ENCODE peak calls at places on chromosome X, in four cellular contexts. N is IMR-90, X is H9, L is mesenchymal stem cell. B is an unnamed sample.

GRCh38 chrX:2690856-2691542 is at the start of gene CD99:
- DNase-seq in N (peak), X (peak), L (peak), B (peak)

GRCh38 chrX:30488092-30488491 is 89.5 kb downstream of the TASL start:
- DNase-seq in N (peak), X (no peak), L (peak), B (no peak)

GRCh38 chrX:131895807-131896206 is 127.3 kb upstream of the STK26 start:
- DNase-seq in N (no peak), X (no peak), L (peak), B (no peak)

GRCh38 chrX:144730486-144730885 is 516.8 kb upstream of the SPANXN1 start:
- DNase-seq in N (no peak), X (no peak), L (peak), B (no peak)

GRCh38 chrX:3141031-3141430 is 99.8 kb downstream of the ARSF start:
- DNase-seq in N (peak), X (no peak), L (no peak), B (no peak)

GRCh38 chrX:70439016-70439415 is 5.6 kb upstream of the DLG3 start:
- DNase-seq in N (no peak), X (no peak), L (peak), B (no peak)

GRCh38 chrX:70001269-70001668 is 48.5 kb downstream of the AWAT2 start:
- DNase-seq in N (no peak), X (no peak), L (no peak), B (no peak)

GRCh38 chrX:49192722-49193328 is 6.7 kb upstream of the PRICKLE3 start:
- DNase-seq in N (peak), X (peak), L (peak), B (no peak)

GRCh38 chrX:13778916-13779315 is 38.0 kb downstream of the GPM6B start:
- DNase-seq in N (peak), X (no peak), L (no peak), B (no peak)

GRCh38 chrX:100812216-100813158 is 7.7 kb upstream of the CSTF2 start:
- DNase-seq in N (no peak), X (peak), L (no peak), B (no peak)

GRCh38 chrX:23003121-23003520 is 3.4 kb downstream of the DDX53 start:
- DNase-seq in N (peak), X (no peak), L (peak), B (no peak)

GRCh38 chrX:11273544-11273943 is 19.7 kb upstream of the AMELX start:
- DNase-seq in N (peak), X (no peak), L (peak), B (no peak)

GRCh38 chrX:20664774-20665173 is 398.1 kb upstream of the RPS6KA3 start:
- DNase-seq in N (no peak), X (peak), L (no peak), B (peak)

GRCh38 chrX:134821370-134821769 is 163.1 kb upstream of the PLAC1 start:
- DNase-seq in N (peak), X (peak), L (peak), B (no peak)

GRCh38 chrX:11423362-11423818 is 130.2 kb downstream of the AMELX start:
- DNase-seq in N (peak), X (no peak), L (peak), B (no peak)

GRCh38 chrX:7169627-7170026 is 21.7 kb upstream of the PUDP start:
- DNase-seq in N (no peak), X (no peak), L (no peak), B (no peak)

GRCh38 chrX:154121961-154122360 is 22.1 kb upstream of the OPN1LW start:
- DNase-seq in N (no peak), X (no peak), L (no peak), B (no peak)

GRCh38 chrX:129653985-129654651 is 638 bp downstream of the APLN start:
- DNase-seq in N (no peak), X (no peak), L (peak), B (no peak)

GRCh38 chrX:132940727-132941162 is 17.7 kb downstream of the HS6ST2 start:
- DNase-seq in N (no peak), X (no peak), L (peak), B (no peak)

GRCh38 chrX:53442322-53442631 is 8.1 kb upstream of the HSD17B10 start:
- DNase-seq in N (no peak), X (no peak), L (no peak), B (no peak)

GRCh38 chrX:2817036-2817435 is 11.7 kb upstream of the GYG2 start:
- DNase-seq in N (no peak), X (no peak), L (no peak), B (no peak)

GRCh38 chrX:36436286-36436860 is 516.8 kb downstream of the CFAP47 start:
- DNase-seq in N (peak), X (no peak), L (no peak), B (no peak)

GRCh38 chrX:111568356-111568755 is 56.9 kb downstream of the SERTM2 start:
- DNase-seq in N (peak), X (peak), L (peak), B (no peak)

GRCh38 chrX:23784487-23785301 is 1.7 kb downstream of the SAT1 start:
- DNase-seq in N (peak), X (no peak), L (peak), B (no peak)

GRCh38 chrX:12614266-12614665 is 176.9 kb upstream of the PRPS2 start:
- DNase-seq in N (no peak), X (no peak), L (no peak), B (no peak)

GRCh38 chrX:135273162-135273561 is 21.3 kb downstream of the ETDA start:
- DNase-seq in N (no peak), X (no peak), L (no peak), B (no peak)

GRCh38 chrX:19017271-19017670 is 33.4 kb upstream of the PHKA2 start:
- DNase-seq in N (peak), X (peak), L (peak), B (peak)

GRCh38 chrX:110418857-110419249 is 60.2 kb downstream of the RTL9 start:
- DNase-seq in N (peak), X (no peak), L (peak), B (no peak)

GRCh38 chrX:119015407-119016242 is 41.2 kb downstream of the LONRF3 start:
- DNase-seq in N (peak), X (no peak), L (peak), B (no peak)

GRCh38 chrX:116824785-116825184 is 362.0 kb upstream of the CT83 start:
- DNase-seq in N (no peak), X (no peak), L (no peak), B (peak)

GRCh38 chrX:139932077-139932900 is 564 bp downstream of the ATP11C start:
- DNase-seq in N (peak), X (no peak), L (peak), B (no peak)

GRCh38 chrX:137684591-137684990 is 118.7 kb downstream of the ZIC3 start:
- DNase-seq in N (no peak), X (no peak), L (no peak), B (no peak)

GRCh38 chrX:134604701-134605271 is 53.5 kb downstream of the PLAC1 start:
- DNase-seq in N (peak), X (no peak), L (peak), B (no peak)

GRCh38 chrX:136166221-136166855 is 19.0 kb downstream of the FHL1 start:
- DNase-seq in N (peak), X (no peak), L (peak), B (no peak)

GRCh38 chrX:43627669-43628068 is 28.4 kb upstream of the MAOA start:
- DNase-seq in N (no peak), X (no peak), L (no peak), B (no peak)

GRCh38 chrX:43836435-43837184 is 45.6 kb downstream of the MAOB start:
- DNase-seq in N (peak), X (no peak), L (peak), B (peak)

GRCh38 chrX:22314211-22314610 is 41.5 kb downstream of the CBLL2 start:
- DNase-seq in N (no peak), X (no peak), L (peak), B (no peak)

GRCh38 chrX:131607796-131608369 is 64.0 kb downstream of the OR13H1 start:
- DNase-seq in N (no peak), X (no peak), L (peak), B (no peak)

GRCh38 chrX:135340827-135341226 is 31.5 kb downstream of the ETDC start:
- DNase-seq in N (peak), X (no peak), L (peak), B (no peak)

GRCh38 chrX:1492421-1493012 is 39.8 kb upstream of the ASMTL start:
- DNase-seq in N (no peak), X (no peak), L (no peak), B (no peak)
- H3K9ac ChIP-seq in N (no peak), X (no peak), L (no peak), B (no peak)

GRCh38 chrX:16101581-16101980 is 21.8 kb upstream of the GRPR start:
- DNase-seq in N (no peak), X (no peak), L (no peak), B (no peak)

GRCh38 chrX:16100673-16101072 is 22.7 kb upstream of the GRPR start:
- DNase-seq in N (no peak), X (no peak), L (no peak), B (no peak)

DNA sequence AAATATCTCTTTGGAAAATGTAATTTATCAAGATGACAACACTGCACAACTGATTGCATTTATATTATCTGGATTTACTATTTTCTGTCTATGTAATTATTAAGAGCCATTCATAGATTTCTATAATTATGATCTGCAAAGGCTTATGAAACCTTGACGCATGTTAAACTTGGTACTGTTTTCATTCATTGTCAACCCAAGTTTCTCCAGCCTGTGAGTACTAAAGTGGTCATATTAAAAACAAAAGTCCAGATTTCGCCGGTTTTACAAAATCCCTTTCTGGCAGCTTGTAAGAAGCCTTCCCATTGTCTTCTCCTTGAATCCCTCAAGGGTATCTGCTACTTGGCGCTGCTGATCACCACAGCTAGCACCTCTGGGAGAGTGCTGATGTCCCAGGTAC is 19.7 kb upstream of the GRPR start:
- DNase-seq in N (no peak), X (no peak), L (no peak), B (no peak)
- H3K4me2 ChIP-seq in N (no peak), X (no peak), L (no peak), B (no peak)

GRCh38 chrX:76172325-76172887 is 456 bp upstream of the PBDC1 start:
- DNase-seq in N (no peak), X (no peak), L (no peak), B (peak)
- H2BK120ac ChIP-seq in N (peak), X (no peak), L (no peak), B (no peak)

GRCh38 chrX:107686792-107687191 is 58.5 kb downstream of the PRPS1 start:
- DNase-seq in N (peak), X (no peak), L (peak), B (no peak)
- H3K9ac ChIP-seq in N (no peak), X (no peak), L (no peak), B (no peak)